ENCODE peak calls at places on chromosome 1, in eight cellular contexts. T, X, F, G, W, B, S and H are unnamed samples.

GRCh38 chr1:39102537-39103320 is 76.6 kb downstream of the NDUFS5 start:
- DNase-seq in T (peak), X (peak), F (peak), G (no peak), W (no peak), B (peak), S (no peak), H (no peak)

GRCh38 chr1:8816831-8817412 is 518 bp downstream of the RERE start:
- DNase-seq in T (peak), X (peak), F (no peak), G (no peak), W (peak), B (peak), S (peak), H (no peak)

GRCh38 chr1:115811140-115811828 is 29.6 kb downstream of the NHLH2 start:
- DNase-seq in T (no peak), X (no peak), F (no peak), G (no peak), W (no peak), B (no peak), S (no peak), H (no peak)

GRCh38 chr1:90707363-90707710 is 9.8 kb downstream of the BARHL2 start:
- DNase-seq in T (no peak), X (no peak), F (no peak), G (no peak), W (no peak), B (no peak), S (no peak), H (peak)

GRCh38 chr1:205928256-205928655 is 15.0 kb downstream of the SLC26A9 start:
- DNase-seq in T (no peak), X (no peak), F (no peak), G (no peak), W (no peak), B (no peak), S (no peak), H (no peak)

GRCh38 chr1:210129759-210130158 is 102.8 kb upstream of the SERTAD4 start:
- DNase-seq in T (no peak), X (no peak), F (no peak), G (no peak), W (no peak), B (no peak), S (no peak), H (no peak)

GRCh38 chr1:43238104-43238503 is 31.7 kb upstream of the TMEM125 start:
- DNase-seq in T (peak), X (peak), F (peak), G (peak), W (no peak), B (peak), S (no peak), H (peak)

GRCh38 chr1:19661721-19662228 is 2.9 kb upstream of the HTR6 start:
- DNase-seq in T (peak), X (peak), F (peak), G (no peak), W (peak), B (no peak), S (peak), H (no peak)

GRCh38 chr1:205440476-205441317 is 15.1 kb downstream of the BLACAT1 start:
- DNase-seq in T (no peak), X (peak), F (no peak), G (peak), W (peak), B (no peak), S (peak), H (no peak)